ENCODE peak calls at places on chromosomes 4 and X, in nine cellular contexts. A is tibial artery; U is psoas muscle; S is dorsolateral prefrontal cortex; K is colonic mucosa; G is CD8-positive, alpha-beta T cell; X is AG09309; B is HepG2; C is lower leg skin. H is an unnamed sample.

GRCh38 chrX:69128573-69128972 is 36.7 kb downstream of the PJA1 start:
- DNase-seq in A (peak; percentile 24), U (no peak), S (peak; percentile 60), K (no peak), G (no peak), X (no peak), B (no peak), C (no peak), H (no peak)

GRCh38 chr4:26701786-26702227 is 117.9 kb downstream of the TBC1D19 start:
- DNase-seq in A (no peak), U (no peak), S (no peak), K (no peak), G (no peak), X (no peak), B (no peak), C (no peak), H (no peak)

GRCh38 chr4:151407018-151407417 is 2.0 kb upstream of the FHIP1A start:
- DNase-seq in A (no peak), U (no peak), S (no peak), K (no peak), G (no peak), X (no peak), B (no peak), C (no peak), H (no peak)

GRCh38 chrX:149040873-149041535 is 464.1 kb downstream of the IDS start:
- DNase-seq in A (no peak), U (no peak), S (no peak), K (no peak), G (no peak), X (no peak), B (no peak), C (no peak), H (no peak)

GRCh38 chrX:150329888-150330287 is 33.2 kb upstream of the MAMLD1 start:
- DNase-seq in A (no peak), U (no peak), S (no peak), K (no peak), G (no peak), X (no peak), B (no peak), C (no peak), H (no peak)

GRCh38 chr4:8468746-8469535 is 28.4 kb downstream of the TRMT44 start:
- DNase-seq in A (no peak), U (peak; percentile 44), S (peak; percentile 81), K (peak; percentile 57), G (peak; percentile 27), X (no peak), B (peak; percentile 16), C (no peak), H (peak; percentile 15)

GRCh38 chrX:68650491-68650890 is 3.0 kb downstream of the STARD8 start:
- DNase-seq in A (no peak), U (no peak), S (no peak), K (no peak), G (no peak), X (no peak), B (no peak), C (no peak), H (no peak)

GRCh38 chr4:174213734-174214101 is 69.7 kb downstream of the FBXO8 start:
- DNase-seq in A (no peak), U (no peak), S (no peak), K (no peak), G (no peak), X (no peak), B (no peak), C (no peak), H (no peak)

GRCh38 chr4:38489924-38490639 is 173.9 kb upstream of the KLF3 start:
- DNase-seq in A (no peak), U (no peak), S (no peak), K (peak; percentile 54), G (no peak), X (no peak), B (peak; percentile 28), C (no peak), H (no peak)

GRCh38 chr4:3208826-3209225 is 40.1 kb upstream of the MSANTD1 start:
- DNase-seq in A (no peak), U (no peak), S (no peak), K (no peak), G (no peak), X (no peak), B (no peak), C (no peak), H (no peak)

GRCh38 chr4:3204021-3204431 is 44.9 kb upstream of the MSANTD1 start:
- DNase-seq in A (peak; percentile 57), U (peak; percentile 75), S (no peak), K (no peak), G (no peak), X (no peak), B (peak; percentile 33), C (peak; percentile 63), H (no peak)

GRCh38 chr4:3205995-3206394 is 43.0 kb upstream of the MSANTD1 start:
- DNase-seq in A (no peak), U (no peak), S (no peak), K (no peak), G (no peak), X (no peak), B (peak; percentile 73), C (no peak), H (no peak)

GRCh38 chr4:3207531-3208037 is 41.4 kb upstream of the MSANTD1 start:
- DNase-seq in A (no peak), U (no peak), S (no peak), K (no peak), G (no peak), X (peak; percentile 52), B (peak; percentile 96), C (no peak), H (no peak)

DNA sequence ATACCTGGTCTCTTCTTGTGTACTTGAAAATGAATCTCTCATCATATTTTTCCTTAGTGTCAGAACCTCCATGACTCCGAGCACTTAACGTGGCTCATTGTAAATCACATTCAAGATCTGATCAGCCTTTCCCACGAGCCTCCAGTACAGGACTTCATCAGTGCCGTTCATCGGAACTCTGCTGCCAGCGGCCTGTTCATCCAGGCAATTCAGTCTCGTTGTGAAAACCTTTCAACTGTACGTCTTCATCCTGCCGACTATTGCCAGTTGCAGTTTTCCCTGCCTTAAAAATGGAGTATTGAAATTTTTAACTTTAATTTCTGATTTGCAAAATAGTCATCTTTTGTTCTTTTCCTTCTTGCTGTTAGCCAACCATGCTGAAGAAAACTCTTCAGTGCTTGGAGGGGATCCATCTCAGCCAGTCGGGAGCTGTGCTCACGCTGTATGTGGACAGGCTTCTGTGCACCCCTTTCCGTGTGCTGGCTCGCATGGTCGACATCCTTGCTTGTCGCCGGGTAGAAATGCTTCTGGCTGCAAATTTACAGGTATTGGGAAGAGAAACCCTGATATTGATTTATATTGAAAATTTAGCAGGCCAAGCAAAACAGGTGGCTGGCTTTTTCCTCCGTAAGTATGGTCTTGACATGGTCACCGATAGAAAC is 42.4 kb upstream of the MSANTD1 start:
- DNase-seq in A (no peak), U (no peak), S (no peak), K (no peak), G (no peak), X (no peak), B (no peak), C (no peak), H (no peak)
- TF ChIP-seq CTCF in A (no peak), U (no peak), S (no peak), K (no peak), G (no peak), X (no peak), B (no peak), C (no peak), H (no peak)

DNA sequence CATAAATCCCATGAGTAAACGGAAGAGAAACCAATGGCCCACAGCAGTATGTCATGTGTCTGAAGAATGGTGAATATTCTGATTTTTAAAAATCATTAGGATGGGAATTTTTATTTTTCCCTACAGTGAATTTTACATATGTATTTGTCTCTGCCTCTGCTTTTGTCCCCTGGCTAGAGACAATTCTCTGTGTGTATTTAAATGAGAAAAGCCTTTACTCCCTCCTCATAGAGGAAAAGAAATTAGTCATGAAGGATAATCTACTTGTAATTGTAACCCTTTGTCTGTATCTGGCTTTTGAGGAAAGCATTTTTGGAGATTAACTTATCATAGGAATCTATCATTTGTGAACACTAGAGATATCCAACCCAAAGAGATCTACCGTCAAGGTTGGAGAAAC is 152.0 kb downstream of the THOC2 start:
- DNase-seq in A (no peak), U (no peak), S (no peak), K (no peak), G (no peak), X (no peak), B (no peak), C (no peak), H (no peak)
- H3K4me3 ChIP-seq in A (no peak overlapping the region), U (no peak overlapping the region), S (no peak overlapping the region), K (no peak overlapping the region), G (no peak overlapping the region), X (no peak overlapping the region), B (no peak overlapping the region), C (no peak overlapping the region), H (no peak overlapping the region)

DNA sequence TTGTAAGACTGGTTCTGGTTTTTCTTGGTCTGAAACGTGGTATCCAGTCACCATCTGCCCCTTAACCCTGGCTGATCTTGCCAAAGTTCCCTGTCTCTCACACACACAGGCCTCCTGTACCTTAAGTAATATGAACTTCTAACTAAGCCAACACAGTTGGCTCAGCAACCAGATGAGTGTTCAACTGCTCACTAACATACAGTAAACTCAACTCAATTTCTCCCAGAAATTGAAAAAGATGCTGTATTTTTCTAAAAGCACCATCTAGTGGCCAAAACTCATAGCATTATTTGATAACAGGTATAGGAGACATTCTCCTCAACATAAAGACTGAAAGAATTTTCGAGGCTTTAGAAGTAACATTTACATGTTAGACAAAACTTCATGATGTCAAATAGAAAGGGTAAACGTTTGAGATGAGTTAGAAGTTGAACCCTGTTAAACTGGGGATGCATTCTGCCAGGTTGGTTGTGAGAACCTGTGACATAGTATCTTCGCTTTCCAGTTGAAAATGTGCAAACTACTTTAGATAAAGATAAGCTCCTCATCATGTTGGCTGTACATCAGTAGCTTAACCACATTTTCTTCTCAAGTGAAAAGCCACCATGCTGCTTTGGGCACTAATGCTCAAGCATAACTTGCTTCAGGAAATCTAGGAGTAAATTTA is 31.2 kb downstream of the CCNI start:
- DNase-seq in A (no peak), U (no peak), S (no peak), K (no peak), G (no peak), X (no peak), B (peak; percentile 9), C (no peak), H (no peak)
- TF ChIP-seq CTCF in A (peak; percentile 54), U (peak; percentile 52), S (peak; percentile 60), K (peak; percentile 40), G (peak; percentile 56), X (peak; percentile 44), B (peak; percentile 58), C (no peak), H (peak; percentile 54)

DNA sequence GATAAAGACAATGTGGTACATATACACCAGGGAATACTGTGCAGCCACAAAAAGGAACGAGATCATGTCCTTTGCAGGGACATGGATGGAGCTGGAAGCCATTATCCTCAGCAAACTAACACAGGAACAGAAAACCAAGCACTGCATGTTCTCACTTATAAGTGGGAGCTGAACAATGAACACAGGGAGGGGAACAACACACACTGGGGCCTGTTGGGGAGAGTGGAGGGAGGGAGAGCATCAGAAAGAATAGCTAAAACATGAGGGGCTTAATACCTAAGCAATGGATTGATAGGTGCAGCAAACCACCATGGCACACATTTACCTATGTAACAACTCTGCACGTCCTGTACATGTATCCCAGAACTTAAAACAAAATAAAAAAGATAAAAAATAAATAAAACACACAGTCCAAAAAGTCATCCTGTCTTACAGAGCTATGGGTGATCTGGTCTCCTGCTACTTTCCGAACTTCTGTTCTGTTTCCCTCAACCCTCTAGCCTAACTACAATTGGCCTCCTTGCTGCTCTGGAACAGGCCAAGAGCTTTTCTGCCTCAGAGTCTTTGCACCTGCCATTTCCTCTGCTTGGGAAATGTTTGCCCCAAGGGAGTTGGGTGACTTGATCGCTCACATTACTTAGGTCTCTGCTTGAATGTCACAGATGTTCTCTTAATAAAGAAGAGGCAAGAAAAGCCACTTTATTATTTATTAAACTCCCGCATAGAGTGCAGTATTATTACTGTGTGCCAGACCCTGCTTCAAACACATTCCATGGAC is 1.1 kb upstream of the CD38 start:
- DNase-seq in A (no peak), U (no peak), S (no peak), K (no peak), G (no peak), X (no peak), B (no peak), C (no peak), H (no peak)
- H3K4me3 ChIP-seq in A (no peak overlapping the region), U (peak overlapping the region; percentile 73), S (no peak overlapping the region), K (no peak overlapping the region), G (no peak overlapping the region), X (no peak overlapping the region), B (no peak overlapping the region), C (no peak overlapping the region), H (no peak overlapping the region)

H was measured in LNCaP clone FGC.